ENCODE peak calls at places on chromosomes 1 and 21, in five cellular contexts. L is lower lobe of right lung, A is right lobe of liver, N is fibroblast of lung, Y is spleen. K is an unnamed sample. For H3K4me1, the result is how much of the 10 kb centered on the place peaks cover.

GRCh38 chr1:16954579-16954978 is 25.8 kb downstream of the MFAP2 start:
- DNase-seq in A (no peak), Y (no peak), L (no peak), N (no peak), K (no peak)

GRCh38 chr1:225973158-225973557 is 26.0 kb downstream of the SDE2 start:
- DNase-seq in A (no peak), Y (no peak), N (no peak), L (no peak), K (no peak)

GRCh38 chr1:181630398-181630797 is 147.1 kb downstream of the CACNA1E start:
- DNase-seq in L (no peak), N (no peak), A (no peak), Y (no peak), K (no peak)

GRCh38 chr1:53343831-53344668 is 16.2 kb upstream of the LRP8 start:
- DNase-seq in A (peak), Y (peak), N (peak), L (no peak), K (no peak)

GRCh38 chr1:59692591-59692990 is 122.2 kb upstream of the HOOK1 start:
- DNase-seq in L (no peak), A (no peak), Y (no peak), N (peak), K (peak)

GRCh38 chr1:37317870-37318431 is 156.4 kb upstream of the ZC3H12A start:
- DNase-seq in Y (peak), L (no peak), A (peak), N (no peak), K (no peak)

GRCh38 chr1:44903261-44903660 is 60.2 kb upstream of the PTCH2 start:
- DNase-seq in N (peak), A (no peak), L (no peak), Y (no peak), K (no peak)

GRCh38 chr1:116379057-116379630 is 6.1 kb downstream of the ATP1A1 start:
- DNase-seq in N (no peak), A (no peak), Y (no peak), L (no peak), K (no peak)

GRCh38 chr1:156813750-156814570 is 2.7 kb downstream of the SH2D2A start:
- DNase-seq in A (peak), N (peak), L (peak), Y (peak), K (peak)

GRCh38 chr1:48222501-48223242 is at the start of gene SLC5A9:
- DNase-seq in N (no peak), L (no peak), Y (no peak), A (peak), K (no peak)

GRCh38 chr1:20329793-20330542 is 39.3 kb downstream of the VWA5B1 start:
- DNase-seq in Y (peak), L (no peak), N (no peak), A (no peak), K (no peak)

GRCh38 chr1:53280486-53280885 is 42.2 kb upstream of the MAGOH start:
- DNase-seq in Y (peak), A (no peak), N (no peak), L (no peak), K (no peak)

GRCh38 chr1:113905435-113905861 is 322 bp downstream of the DCLRE1B start:
- DNase-seq in L (peak), A (peak), Y (peak), N (no peak), K (peak)

GRCh38 chr1:179925906-179926305 is 28.7 kb upstream of the CEP350 start:
- DNase-seq in A (no peak), L (no peak), N (no peak), Y (no peak), K (no peak)

GRCh38 chr1:64080947-64081562 is 122.4 kb upstream of the UBE2U start:
- DNase-seq in Y (no peak), L (no peak), N (peak), A (no peak), K (no peak)

GRCh38 chr1:67433830-67434229 is 3.6 kb upstream of the SERBP1 start:
- DNase-seq in Y (no peak), N (no peak), L (no peak), A (no peak), K (no peak)

GRCh38 chr1:230517786-230518185 is 91.7 kb upstream of the PGBD5 start:
- DNase-seq in N (no peak), A (no peak), L (no peak), Y (no peak), K (no peak)

GRCh38 chr1:218466341-218467010 is 121.3 kb downstream of the TGFB2 start:
- DNase-seq in Y (no peak), A (no peak), L (no peak), N (no peak), K (no peak)

GRCh38 chr1:44008259-44008658 is 16.9 kb downstream of the CCDC24 start:
- DNase-seq in L (no peak), Y (no peak), A (no peak), N (no peak), K (no peak)

GRCh38 chr1:32859915-32860314 is 10.8 kb downstream of the FNDC5 start:
- DNase-seq in L (no peak), Y (no peak), N (no peak), A (no peak), K (no peak)

GRCh38 chr1:90114521-90115141 is 119.7 kb downstream of the ZNF326 start:
- DNase-seq in Y (no peak), A (no peak), N (peak), L (no peak), K (no peak)

GRCh38 chr1:89974701-89975470 is 20.0 kb upstream of the ZNF326 start:
- DNase-seq in L (no peak), N (peak), Y (no peak), A (no peak), K (no peak)

GRCh38 chr1:63821650-63822049 is 47.8 kb downstream of the ROR1 start:
- DNase-seq in Y (no peak), N (peak), A (no peak), L (no peak), K (peak)

GRCh38 chr21:34075099-34075425 is 1.7 kb downstream of the MRPS6 start:
- DNase-seq in L (no peak), Y (no peak), N (no peak), A (no peak), K (no peak)

GRCh38 chr1:227885135-227885647 is 62.5 kb downstream of the WNT9A start:
- DNase-seq in N (no peak), L (peak), A (peak), Y (peak), K (no peak)

GRCh38 chr1:17653728-17654351 is 101.3 kb upstream of the ACTL8 start:
- DNase-seq in L (no peak), Y (no peak), N (peak), A (no peak), K (no peak)

GRCh38 chr1:167542109-167543032 is 11.2 kb downstream of the CREG1 start:
- DNase-seq in Y (no peak), L (no peak), N (no peak), A (no peak), K (no peak)

GRCh38 chr1:50251592-50252165 is 143.0 kb downstream of the ELAVL4 start:
- DNase-seq in A (no peak), N (no peak), Y (peak), L (no peak), K (no peak)

GRCh38 chr21:38956791-38957571 is 151.3 kb downstream of the ETS2 start:
- DNase-seq in N (peak), L (peak), A (peak), Y (no peak), K (no peak)

GRCh38 chr1:147539122-147539575 is 2.2 kb upstream of the BCL9 start:
- DNase-seq in L (no peak), N (peak), A (no peak), Y (no peak), K (no peak)

GRCh38 chr1:97164276-97164639 is 442.7 kb downstream of the PTBP2 start:
- DNase-seq in Y (no peak), L (no peak), N (no peak), A (no peak), K (no peak)

GRCh38 chr1:112712701-112713128 is 2.4 kb downstream of the PPM1J start:
- DNase-seq in L (no peak), A (no peak), N (no peak), Y (peak), K (no peak)
- H3K4me1 ChIP-seq in L (under half), A (under half), N (under half), Y (under half), K (under half)

GRCh38 chr1:154324241-154324640 is 1.1 kb upstream of the ATP8B2 start:
- DNase-seq in Y (no peak), N (no peak), L (no peak), A (no peak), K (no peak)
- H3K4me1 ChIP-seq in Y (half or more), N (under half), L (under half), A (under half), K (under half)

DNA sequence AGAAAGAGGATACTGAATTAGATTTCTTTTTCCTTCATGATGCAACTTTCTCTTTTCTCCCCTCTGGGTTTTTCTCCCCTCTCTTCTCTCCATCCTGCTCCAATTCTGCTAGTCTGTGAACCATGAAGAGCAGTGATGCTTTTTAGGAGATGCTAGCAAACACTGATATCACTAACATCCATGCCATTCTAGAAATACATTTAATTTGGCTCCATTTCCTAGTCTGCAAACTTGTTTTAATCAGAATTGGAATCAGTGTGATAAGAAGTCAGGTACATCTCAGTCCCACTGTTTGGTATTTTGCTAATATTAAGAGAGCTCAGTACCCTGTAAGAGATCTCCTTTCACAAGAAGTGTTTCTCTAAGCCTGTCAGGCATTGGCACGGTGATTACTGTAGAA is 437.1 kb downstream of the RWDD3 start:
- DNase-seq in L (no peak), Y (no peak), N (no peak), A (no peak), K (no peak)
- H3K4me1 ChIP-seq in L (under half), Y (under half), N (under half), A (under half), K (under half)

DNA sequence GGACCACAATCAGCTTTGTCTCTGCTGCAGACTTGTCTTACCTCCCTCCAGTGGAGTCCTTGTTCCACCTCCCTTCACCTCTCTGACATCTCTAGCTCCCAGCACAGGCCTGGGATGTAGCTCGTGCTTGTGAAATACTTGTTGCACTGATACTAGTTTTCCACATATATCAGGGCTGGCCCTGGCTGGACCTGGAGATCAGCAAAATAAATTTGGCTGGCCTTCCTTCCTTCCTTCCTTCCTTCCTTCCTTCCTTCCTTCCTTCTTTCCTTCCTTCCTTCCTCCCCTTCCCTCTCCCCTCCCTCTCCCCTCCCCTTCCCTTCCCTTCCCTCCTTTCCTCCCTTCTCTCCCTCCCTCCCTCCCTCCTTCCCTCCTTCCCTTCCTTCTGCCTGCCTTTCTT is 196.5 kb downstream of the HIVEP3 start:
- DNase-seq in A (no peak), N (no peak), Y (no peak), L (no peak), K (no peak)
- H3K4me1 ChIP-seq in A (under half), N (under half), Y (half or more), L (under half), K (under half)

GRCh38 chr1:40797668-40798010 is 14.1 kb downstream of the KCNQ4 start:
- DNase-seq in L (no peak), N (no peak), A (no peak), Y (no peak), K (no peak)
- H3K4me1 ChIP-seq in L (under half), N (under half), A (under half), Y (half or more), K (under half)

GRCh38 chr1:8384088-8384487 is 66.2 kb downstream of the SLC45A1 start:
- DNase-seq in A (no peak), L (no peak), N (no peak), Y (no peak), K (no peak)
- H3K4me1 ChIP-seq in A (under half), L (half or more), N (under half), Y (half or more), K (under half)

DNA sequence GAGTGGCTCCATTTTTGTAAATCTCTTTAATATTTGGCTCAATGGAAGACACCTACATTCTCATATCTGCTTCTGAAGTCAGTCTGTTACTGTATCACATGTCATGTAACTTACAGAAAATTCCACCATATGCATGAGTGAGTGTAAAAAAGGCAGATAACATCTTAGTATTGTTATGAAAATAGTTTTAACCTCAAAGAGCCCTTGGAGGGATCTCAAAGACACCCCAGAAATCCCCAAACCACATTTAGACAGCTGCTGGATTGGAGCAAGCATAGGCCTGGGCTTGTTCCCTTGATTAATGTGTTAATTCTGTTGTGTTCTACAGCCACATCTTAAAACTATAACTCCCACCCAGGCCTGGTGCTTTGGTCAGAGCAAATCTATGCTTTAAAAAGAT is 16.9 kb downstream of the MACO1 start:
- DNase-seq in Y (no peak), A (no peak), L (no peak), N (peak), K (no peak)
- H3K4me1 ChIP-seq in Y (under half), A (under half), L (under half), N (under half), K (under half)

GRCh38 chr1:11617741-11618140 is 36.5 kb downstream of the FBXO2 start:
- DNase-seq in L (no peak), Y (no peak), N (no peak), A (no peak), K (no peak)
- H3K4me1 ChIP-seq in L (under half), Y (under half), N (under half), A (under half), K (under half)